ENCODE peak calls at places on chromosome 11, in eight cellular contexts. B is stomach; M is mammary epithelial cell; S is lower leg skin; G is NCI-H69; J is stimulated activated CD4-positive, alpha-beta T cell treated with anti-CD3 and anti-CD28 coated beads, Interleukin-12 subunit alpha, Interleukin-12 subunit beta, amount 100 ng/mL, for 4 hours; A is AG08396; W is NCI-H1436. N is an unnamed sample.

GRCh38 chr11:65362320-65362931 is 7.9 kb downstream of the TIGD3 start:
- DNase-seq in B (no peak), M (no peak), S (no peak), G (no peak), J (no peak), A (no peak), W (no peak), N (no peak)

GRCh38 chr11:35567737-35568465 is 42.5 kb upstream of the PAMR1 start:
- DNase-seq in B (no peak), M (peak), S (peak), G (peak), J (no peak), A (no peak), W (no peak), N (no peak)

GRCh38 chr11:61610905-61611304 is 30.0 kb upstream of the SYT7 start:
- DNase-seq in B (no peak), M (no peak), S (no peak), G (peak), J (no peak), A (no peak), W (no peak), N (no peak)

GRCh38 chr11:27965559-27965958 is 142.4 kb downstream of the KIF18A start:
- DNase-seq in B (no peak), M (no peak), S (no peak), G (no peak), J (no peak), A (no peak), W (no peak), N (no peak)

GRCh38 chr11:10450451-10451398 is 4.3 kb upstream of the AMPD3 start:
- DNase-seq in B (peak), M (peak), S (no peak), G (peak), J (peak), A (peak), W (no peak), N (no peak)

GRCh38 chr11:10387209-10388083 is 67.6 kb upstream of the AMPD3 start:
- DNase-seq in B (no peak), M (no peak), S (peak), G (no peak), J (no peak), A (peak), W (no peak), N (no peak)

GRCh38 chr11:47716692-47717091 is 1.5 kb upstream of the AGBL2 start:
- DNase-seq in B (no peak), M (no peak), S (no peak), G (peak), J (no peak), A (no peak), W (no peak), N (no peak)

GRCh38 chr11:62931501-62932278 is 10.5 kb upstream of the CHRM1 start:
- DNase-seq in B (no peak), M (peak), S (no peak), G (peak), J (no peak), A (no peak), W (no peak), N (no peak)

GRCh38 chr11:24683578-24683977 is 186.7 kb downstream of the LUZP2 start:
- DNase-seq in B (no peak), M (no peak), S (no peak), G (peak), J (no peak), A (no peak), W (no peak), N (no peak)

GRCh38 chr11:105906517-105906916 is 115.5 kb downstream of the MSANTD4 start:
- DNase-seq in B (no peak), M (no peak), S (no peak), G (no peak), J (no peak), A (no peak), W (no peak), N (no peak)

GRCh38 chr11:108511851-108512474 is 13.8 kb upstream of the POGLUT3 start:
- DNase-seq in B (no peak), M (peak), S (no peak), G (no peak), J (no peak), A (peak), W (no peak), N (no peak)

GRCh38 chr11:1373536-1374214 is 16.1 kb upstream of the BRSK2 start:
- DNase-seq in B (no peak), M (no peak), S (no peak), G (no peak), J (no peak), A (peak), W (no peak), N (peak)

GRCh38 chr11:61413496-61413895 is 16.3 kb downstream of the CPSF7 start:
- DNase-seq in B (no peak), M (peak), S (no peak), G (no peak), J (no peak), A (peak), W (no peak), N (no peak)

GRCh38 chr11:74783241-74783871 is 34.7 kb downstream of the RNF169 start:
- DNase-seq in B (no peak), M (peak), S (peak), G (no peak), J (no peak), A (peak), W (no peak), N (no peak)

N was measured in HAP-1.